ENCODE peak calls at places on chromosomes 3 and 15, in nine cellular contexts. R is left lobe of liver; N is NCI-H2227 treated with DMSO at 0.1 percent for 48 hours; O is RKO; V is effector CD4-positive, alpha-beta T cell; U is dermis blood vessel endothelial cell; T is neural crest cell; Z is A673; D is CD8-positive, alpha-beta T cell. P is an unnamed sample.

GRCh38 chr3:5822843-5823242 is 635.3 kb downstream of the EDEM1 start:
- DNase-seq in U (no peak), O (no peak), T (no peak), V (no peak), D (no peak), Z (no peak), R (no peak), N (no peak), P (no peak)

GRCh38 chr3:32912046-32912445 is 39.4 kb upstream of the CCR4 start:
- DNase-seq in Z (no peak), V (no peak), D (no peak), U (no peak), R (no peak), T (no peak), N (no peak), O (no peak), P (no peak)

GRCh38 chr3:196979545-196979944 is 10.9 kb upstream of the PIGZ start:
- DNase-seq in R (no peak), D (no peak), N (no peak), V (no peak), Z (no peak), U (no peak), O (peak; percentile 23), T (no peak), P (no peak)

GRCh38 chr3:160602259-160602658 is 36.9 kb upstream of the KPNA4 start:
- DNase-seq in T (no peak), V (no peak), Z (no peak), N (no peak), D (no peak), R (no peak), O (no peak), U (no peak), P (no peak)

GRCh38 chr15:68489426-68489825 is 57.5 kb upstream of the ITGA11 start:
- DNase-seq in N (no peak), R (peak; percentile 10), V (no peak), Z (no peak), O (no peak), U (no peak), D (no peak), T (no peak), P (no peak)

GRCh38 chr15:44298878-44299277 is 10.4 kb downstream of the GOLM2 start:
- DNase-seq in N (no peak), T (no peak), U (peak; percentile 21), D (no peak), V (no peak), Z (peak; percentile 46), R (no peak), O (peak; percentile 54), P (no peak)

GRCh38 chr3:135907422-135908165 is 57.9 kb upstream of the PPP2R3A start:
- DNase-seq in D (no peak), R (no peak), V (no peak), N (no peak), Z (no peak), U (no peak), O (no peak), T (no peak), P (no peak)

GRCh38 chr15:52680756-52681155 is 1.6 kb upstream of the ATOSA start:
- DNase-seq in Z (no peak), O (no peak), V (no peak), R (no peak), D (no peak), U (no peak), N (no peak), T (no peak), P (no peak)

GRCh38 chr3:141875893-141876380 is 506 bp upstream of the ATP1B3 start:
- DNase-seq in U (peak; percentile 70), O (peak; percentile 73), D (no peak), T (peak; percentile 50), N (no peak), R (no peak), Z (peak; percentile 85), V (peak; percentile 75), P (peak; percentile 75)

GRCh38 chr3:134933997-134934396 is 138.9 kb downstream of the EPHB1 start:
- DNase-seq in Z (no peak), R (no peak), N (peak; percentile 94), T (no peak), O (no peak), D (no peak), V (no peak), U (no peak), P (no peak)

GRCh38 chr15:99574048-99574447 is 8.3 kb downstream of the MEF2A start:
- DNase-seq in N (no peak), D (no peak), O (no peak), T (no peak), U (no peak), R (no peak), Z (no peak), V (no peak), P (no peak)

GRCh38 chr3:44682182-44682896 is 30.1 kb upstream of the ZNF502 start:
- DNase-seq in T (no peak), R (no peak), D (no peak), O (peak; percentile 74), N (no peak), Z (no peak), V (no peak), U (peak; percentile 29), P (no peak)

GRCh38 chr3:195110647-195111321 is 160.2 kb downstream of the XXYLT1 start:
- DNase-seq in R (no peak), D (no peak), N (no peak), T (no peak), V (no peak), U (no peak), Z (no peak), O (no peak), P (no peak)

GRCh38 chr3:171376125-171376947 is 83.9 kb downstream of the TNIK start:
- DNase-seq in D (no peak), T (no peak), Z (no peak), N (no peak), U (peak; percentile 31), V (no peak), R (no peak), O (no peak), P (no peak)

GRCh38 chr3:149620291-149621020 is 37.4 kb downstream of the WWTR1 start:
- DNase-seq in V (no peak), D (no peak), T (no peak), U (no peak), O (no peak), R (no peak), Z (no peak), N (no peak), P (no peak)

GRCh38 chr3:144053121-144053520 is 81.5 kb downstream of the DIPK2A start:
- DNase-seq in V (no peak), O (no peak), D (no peak), N (no peak), T (no peak), R (no peak), Z (peak; percentile 22), U (no peak), P (no peak)

GRCh38 chr3:45607790-45608189 is 13.2 kb downstream of the LIMD1 start:
- DNase-seq in R (no peak), V (no peak), D (no peak), U (peak; percentile 14), T (no peak), N (no peak), Z (no peak), O (no peak), P (no peak)

GRCh38 chr15:90465140-90465929 is 64.4 kb upstream of the CRTC3 start:
- DNase-seq in V (no peak), N (no peak), O (no peak), D (no peak), T (no peak), Z (peak; percentile 39), U (peak; percentile 67), R (no peak), P (no peak)

GRCh38 chr15:77025471-77025901 is 30.6 kb downstream of the PSTPIP1 start:
- DNase-seq in O (no peak), T (no peak), U (no peak), R (peak; percentile 39), Z (no peak), N (no peak), V (no peak), D (no peak), P (no peak)

GRCh38 chr3:185859294-185859972 is 34.6 kb upstream of the IGF2BP2 start:
- DNase-seq in U (no peak), R (no peak), T (no peak), Z (no peak), D (no peak), O (no peak), N (no peak), V (no peak), P (no peak)

GRCh38 chr15:31091531-31091930 is 10.0 kb downstream of the TRPM1 start:
- DNase-seq in R (no peak), N (no peak), O (no peak), D (no peak), T (no peak), U (no peak), V (no peak), Z (no peak), P (no peak)

GRCh38 chr3:177145954-177146353 is 51.3 kb downstream of the TBL1XR1 start:
- DNase-seq in Z (no peak), T (no peak), D (no peak), R (no peak), V (no peak), N (no peak), U (no peak), O (no peak), P (no peak)

GRCh38 chr15:98113357-98113756 is 152.9 kb downstream of the ARRDC4 start:
- DNase-seq in U (no peak), T (no peak), V (no peak), O (no peak), R (no peak), D (no peak), N (no peak), Z (no peak), P (no peak)

GRCh38 chr3:129961142-129961541 is 13.4 kb upstream of the TRH start:
- DNase-seq in U (no peak), N (no peak), V (no peak), D (no peak), R (no peak), Z (no peak), O (no peak), T (no peak), P (no peak)

GRCh38 chr3:45597166-45597565 is 2.6 kb downstream of the LIMD1 start:
- DNase-seq in U (no peak), D (no peak), O (peak; percentile 32), R (peak; percentile 68), Z (no peak), T (no peak), N (no peak), V (no peak), P (no peak)

GRCh38 chr15:33608714-33609113 is 297.9 kb downstream of the RYR3 start:
- DNase-seq in Z (peak; percentile 18), R (no peak), U (peak; percentile 4), O (no peak), T (peak; percentile 5), N (peak; percentile 3), D (no peak), V (no peak), P (no peak)

GRCh38 chr3:117036259-117036799 is 326.8 kb downstream of the TUSC7 start:
- DNase-seq in R (no peak), D (no peak), O (no peak), T (peak; percentile 42), Z (no peak), V (no peak), U (no peak), N (no peak), P (no peak)

GRCh38 chr15:36887214-36888017 is 212.9 kb downstream of the MEIS2 start:
- DNase-seq in V (no peak), R (no peak), N (no peak), T (peak; percentile 59), O (no peak), D (no peak), Z (no peak), U (no peak), P (no peak)

GRCh38 chr3:11024181-11024580 is 31.6 kb downstream of the SLC6A1 start:
- DNase-seq in O (no peak), U (no peak), Z (no peak), R (no peak), D (no peak), N (no peak), T (no peak), V (no peak), P (no peak)

GRCh38 chr3:47424434-47425382 is 43.9 kb downstream of the PTPN23 start:
- DNase-seq in V (no peak), D (no peak), N (no peak), T (no peak), O (no peak), R (no peak), U (no peak), Z (no peak), P (no peak)

GRCh38 chr15:57509121-57509520 is 82.6 kb upstream of the MYZAP start:
- DNase-seq in N (no peak), T (no peak), O (no peak), Z (no peak), R (no peak), D (no peak), U (no peak), V (no peak), P (no peak)

P was measured in NCI-H2107.